ENCODE peak calls at places on chromosomes 12 and 14, in ten cellular contexts. L, Y, A, T, S, R, Q, D, K and U are unnamed samples.

GRCh38 chr12:41512531-41512930 is 324.4 kb downstream of the PDZRN4 start:
- DNase-seq in Y (no peak), D (peak), K (no peak), S (no peak), T (peak), Q (no peak), R (no peak), L (no peak), A (no peak), U (no peak)

GRCh38 chr12:21451529-21451928 is 14.1 kb downstream of the PYROXD1 start:
- DNase-seq in S (no peak), L (no peak), T (no peak), K (no peak), A (no peak), Q (peak), R (no peak), D (peak), Y (no peak), U (no peak)

GRCh38 chr12:52137746-52138145 is 54.1 kb downstream of the KRT80 start:
- DNase-seq in D (no peak), Y (no peak), Q (no peak), L (no peak), T (peak), S (no peak), A (no peak), R (no peak), K (no peak), U (no peak)

GRCh38 chr14:32006267-32007110 is 70.6 kb upstream of the ARHGAP5 start:
- DNase-seq in R (no peak), Y (no peak), Q (no peak), A (no peak), D (peak), L (peak), K (no peak), T (no peak), S (no peak), U (no peak)

GRCh38 chr14:80356413-80356812 is 145.1 kb upstream of the DIO2 start:
- DNase-seq in A (peak), L (peak), K (no peak), S (no peak), Q (peak), D (peak), R (peak), T (no peak), Y (peak), U (no peak)

GRCh38 chr14:73462078-73462715 is 3.9 kb upstream of the NUMB start:
- DNase-seq in K (peak), Y (no peak), T (peak), L (peak), A (peak), R (no peak), Q (no peak), S (no peak), D (peak), U (no peak)

GRCh38 chr12:109192358-109192757 is 76.0 kb downstream of the ACACB start:
- DNase-seq in S (no peak), A (no peak), D (peak), K (no peak), Q (peak), L (peak), T (no peak), Y (peak), R (no peak), U (peak)

GRCh38 chr12:48183091-48183875 is at the start of gene CCDC184:
- DNase-seq in T (peak), D (peak), Y (no peak), S (no peak), R (peak), Q (peak), L (peak), A (peak), K (peak), U (no peak)

GRCh38 chr12:597926-598568 is 65.2 kb downstream of the NINJ2 start:
- DNase-seq in L (no peak), K (peak), Y (no peak), A (no peak), T (no peak), D (no peak), Q (no peak), S (no peak), R (no peak), U (peak)

GRCh38 chr12:2691340-2692111 is 103.2 kb upstream of the FKBP4 start:
- DNase-seq in L (no peak), K (no peak), T (no peak), R (peak), S (no peak), D (peak), A (peak), Q (no peak), Y (no peak), U (no peak)

GRCh38 chr12:19288603-19289244 is 150.6 kb upstream of the AEBP2 start:
- DNase-seq in D (peak), Q (no peak), R (no peak), L (peak), Y (no peak), S (no peak), A (peak), T (no peak), K (no peak), U (no peak)

GRCh38 chr14:82710257-82710841 is 1176.7 kb upstream of the SEL1L start:
- DNase-seq in L (peak), Y (peak), T (no peak), A (peak), R (peak), D (peak), K (no peak), S (no peak), Q (peak), U (no peak)

GRCh38 chr12:46556820-46557524 is 184.4 kb upstream of the SLC38A2 start:
- DNase-seq in S (no peak), Q (peak), Y (no peak), K (no peak), D (peak), T (no peak), A (no peak), R (no peak), L (peak), U (peak)

GRCh38 chr12:64494998-64495729 is 43.2 kb downstream of the TBK1 start:
- DNase-seq in L (no peak), Q (no peak), K (no peak), Y (no peak), S (no peak), A (no peak), D (no peak), T (no peak), R (no peak), U (no peak)

GRCh38 chr14:92846162-92846897 is 52.2 kb downstream of the GOLGA5 start:
- DNase-seq in T (no peak), L (peak), K (no peak), R (no peak), S (no peak), Q (peak), Y (no peak), A (no peak), D (peak), U (peak)

GRCh38 chr14:51593397-51593796 is 58.3 kb upstream of the FRMD6 start:
- DNase-seq in T (no peak), K (no peak), R (no peak), Q (peak), L (no peak), D (peak), S (no peak), A (no peak), Y (no peak), U (no peak)

GRCh38 chr12:26100966-26101744 is 23.7 kb downstream of the BHLHE41 start:
- DNase-seq in K (no peak), D (no peak), R (no peak), L (no peak), Q (no peak), T (no peak), A (no peak), S (no peak), Y (no peak), U (peak)

GRCh38 chr12:27015730-27016076 is 1.5 kb upstream of the TM7SF3 start:
- DNase-seq in K (no peak), D (peak), S (no peak), L (peak), R (no peak), Q (no peak), Y (no peak), A (no peak), T (no peak), U (no peak)

GRCh38 chr12:66636771-66637170 is 42.1 kb downstream of the GRIP1 start:
- DNase-seq in S (no peak), D (no peak), T (peak), R (no peak), L (no peak), Y (no peak), Q (no peak), A (peak), K (peak), U (no peak)

GRCh38 chr14:70955543-70956480 is 48.6 kb downstream of the PCNX1 start:
- DNase-seq in L (peak), A (peak), K (no peak), Y (peak), Q (peak), T (no peak), D (peak), R (peak), S (no peak), U (no peak)

GRCh38 chr14:37054869-37055268 is 117.5 kb downstream of the SLC25A21 start:
- DNase-seq in L (no peak), R (no peak), K (no peak), Y (no peak), D (no peak), A (no peak), S (no peak), T (no peak), Q (no peak), U (no peak)

GRCh38 chr12:76455582-76456345 is 103.8 kb downstream of the OSBPL8 start:
- DNase-seq in K (no peak), R (peak), Q (peak), T (no peak), S (no peak), D (peak), Y (peak), L (peak), A (peak), U (peak)

GRCh38 chr12:13250416-13250815 is 53.9 kb downstream of the EMP1 start:
- DNase-seq in L (peak), D (peak), R (no peak), A (no peak), Q (peak), Y (peak), T (no peak), K (no peak), S (no peak), U (peak)

GRCh38 chr12:32201996-32202395 is 95.3 kb downstream of the BICD1 start:
- DNase-seq in K (no peak), Q (no peak), D (no peak), A (no peak), L (no peak), T (peak), Y (no peak), R (no peak), S (no peak), U (no peak)

GRCh38 chr12:109027767-109028166 is 6.9 kb upstream of the SVOP start:
- DNase-seq in A (no peak), L (no peak), K (no peak), Y (peak), D (peak), Q (peak), R (no peak), T (no peak), S (no peak), U (no peak)

GRCh38 chr12:71636704-71637115 is 26.9 kb downstream of the ZFC3H1 start:
- DNase-seq in S (no peak), Y (peak), Q (peak), A (peak), R (no peak), D (peak), L (peak), K (no peak), T (no peak), U (no peak)

GRCh38 chr14:105294142-105294597 is 6.6 kb downstream of the BRF1 start:
- DNase-seq in T (peak), K (no peak), A (peak), R (no peak), L (no peak), Q (peak), D (peak), S (no peak), Y (no peak), U (no peak)

GRCh38 chr12:128449146-128449894 is 182.3 kb downstream of the TMEM132C start:
- DNase-seq in S (no peak), T (no peak), K (no peak), D (no peak), Q (no peak), L (no peak), A (no peak), R (no peak), Y (no peak), U (peak)

GRCh38 chr12:52906049-52906645 is 1.3 kb upstream of the KRT8 start:
- DNase-seq in L (no peak), K (no peak), Y (no peak), Q (no peak), T (no peak), R (no peak), S (no peak), A (no peak), D (no peak), U (peak)

GRCh38 chr12:116528067-116528466 is 31.1 kb upstream of the MAP1LC3B2 start:
- DNase-seq in Q (no peak), A (no peak), Y (no peak), D (peak), L (peak), K (no peak), R (no peak), S (no peak), T (no peak), U (peak)

GRCh38 chr14:102500190-102500661 is 9.3 kb downstream of the ANKRD9 start:
- DNase-seq in L (no peak), Y (no peak), S (no peak), T (peak), Q (peak), K (peak), R (no peak), D (peak), A (no peak), U (peak)

GRCh38 chr12:124519741-124520140 is 47.7 kb downstream of the NCOR2 start:
- DNase-seq in S (no peak), R (no peak), Y (no peak), Q (no peak), A (no peak), K (no peak), D (peak), T (no peak), L (no peak), U (no peak)

GRCh38 chr12:123115409-123116111 is 35.3 kb downstream of the PITPNM2 start:
- DNase-seq in S (no peak), Y (peak), L (no peak), T (peak), R (no peak), K (peak), A (no peak), Q (peak), D (peak), U (no peak)

GRCh38 chr14:61468063-61468825 is 146.9 kb downstream of the PRKCH start:
- DNase-seq in L (no peak), D (no peak), K (no peak), T (no peak), Q (no peak), Y (no peak), R (no peak), S (no peak), A (no peak), U (no peak)

GRCh38 chr14:75738192-75738591 is 77.1 kb downstream of the TTLL5 start:
- DNase-seq in T (no peak), S (no peak), K (no peak), L (no peak), Y (no peak), D (peak), R (no peak), A (no peak), Q (no peak), U (no peak)

GRCh38 chr14:73759183-73759713 is 45.1 kb upstream of the PNMA1 start:
- DNase-seq in K (peak), L (no peak), R (peak), D (peak), Y (no peak), Q (no peak), T (peak), S (no peak), A (peak), U (no peak)

GRCh38 chr12:105580841-105581352 is 250.4 kb downstream of the C12orf75 start:
- DNase-seq in Q (no peak), R (no peak), A (no peak), D (no peak), K (no peak), S (no peak), Y (no peak), T (no peak), L (no peak), U (peak)

DNA sequence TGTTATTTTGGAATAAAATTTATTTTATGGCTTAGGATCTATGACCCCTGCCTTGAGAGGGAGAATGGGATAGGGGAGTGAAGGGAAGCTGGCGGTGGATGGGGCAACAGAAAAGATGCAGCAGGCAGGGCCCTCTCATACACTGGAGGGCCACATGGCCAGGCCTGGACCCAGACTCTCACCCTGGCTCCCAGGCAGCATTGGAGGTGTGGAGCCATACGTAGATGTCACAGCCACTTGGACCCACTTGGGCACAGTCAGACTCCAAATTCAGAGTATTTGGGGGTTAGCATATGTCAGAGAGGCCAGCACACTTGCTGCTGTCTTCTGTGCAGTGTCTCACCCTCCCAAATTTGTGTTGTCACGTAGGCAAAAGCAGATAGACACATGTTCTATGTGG is 6.5 kb downstream of the NAB2 start:
- DNase-seq in S (no peak), T (no peak), A (no peak), K (no peak), R (no peak), D (no peak), Y (no peak), Q (no peak), L (no peak), U (no peak)
- H3K27ac ChIP-seq in S (peak), T (no peak), A (no peak), K (no peak), R (no peak), D (peak), Y (peak), Q (no peak), L (no peak), U (peak)

GRCh38 chr12:100860611-100861010 is 66.0 kb downstream of the ANO4 start:
- DNase-seq in T (no peak), S (no peak), Y (no peak), R (no peak), K (no peak), Q (no peak), D (no peak), A (no peak), L (no peak), U (peak)
- H3K27ac ChIP-seq in T (no peak), S (no peak), Y (no peak), R (no peak), K (no peak), Q (no peak), D (no peak), A (no peak), L (no peak), U (peak)

GRCh38 chr12:69022674-69023073 is 89.7 kb upstream of the CPM start:
- DNase-seq in L (no peak), S (no peak), Y (no peak), T (no peak), Q (no peak), R (no peak), K (no peak), A (no peak), D (no peak), U (no peak)

GRCh38 chr12:69026341-69026740 is 93.4 kb upstream of the CPM start:
- DNase-seq in K (no peak), D (no peak), S (no peak), T (no peak), R (no peak), L (no peak), A (no peak), Q (no peak), Y (no peak), U (no peak)

GRCh38 chr12:69023840-69024239 is 90.9 kb upstream of the CPM start:
- DNase-seq in Y (no peak), A (no peak), K (no peak), R (no peak), T (no peak), L (no peak), Q (no peak), D (no peak), S (no peak), U (no peak)

GRCh38 chr12:69024413-69024812 is 91.4 kb upstream of the CPM start:
- DNase-seq in L (peak), K (no peak), R (no peak), Q (no peak), A (no peak), T (no peak), S (no peak), Y (no peak), D (no peak), U (peak)

DNA sequence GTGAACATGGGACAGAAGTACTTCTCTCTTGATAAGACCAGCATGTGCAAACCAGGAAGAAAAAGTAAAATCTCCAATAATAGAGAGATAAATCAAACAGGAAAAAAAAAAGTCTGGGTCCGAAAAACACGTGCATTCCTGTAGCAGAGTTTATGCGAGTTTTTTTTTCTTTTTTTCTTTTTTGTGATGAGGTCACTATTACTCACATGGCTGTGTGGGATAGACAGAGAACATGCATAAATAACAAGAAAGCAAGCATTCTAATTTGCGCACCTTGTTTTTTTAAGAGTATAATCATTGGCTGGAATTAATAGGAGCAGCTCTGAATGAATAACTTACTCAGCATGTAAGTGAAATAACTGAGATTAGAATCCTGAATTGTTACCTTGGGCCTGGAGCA is 91.9 kb upstream of the CPM start:
- DNase-seq in L (no peak), Q (no peak), R (no peak), K (no peak), D (no peak), A (no peak), S (no peak), T (no peak), Y (no peak), U (peak)
- H3K27ac ChIP-seq in L (peak), Q (no peak), R (no peak), K (no peak), D (no peak), A (no peak), S (peak), T (no peak), Y (no peak), U (peak)

DNA sequence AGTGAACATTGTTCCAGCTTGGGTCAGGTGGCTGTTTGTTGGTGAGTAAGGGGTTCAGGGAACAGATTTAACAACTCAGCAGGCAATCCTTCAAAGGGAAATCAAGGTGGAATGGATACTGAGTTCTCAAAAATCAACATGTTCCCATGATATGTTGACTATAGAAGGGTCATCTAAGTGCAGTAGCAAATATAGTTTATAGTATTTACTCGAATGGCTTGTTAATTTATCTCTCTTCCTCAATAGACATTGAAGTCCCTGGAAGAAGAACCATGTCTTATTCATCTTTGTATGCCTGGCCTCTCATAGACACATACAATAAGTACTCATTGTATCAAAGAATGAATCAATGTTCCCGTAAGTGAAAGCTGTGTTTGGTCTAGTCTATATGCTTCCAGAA is 24.5 kb upstream of the DUSP6 start:
- DNase-seq in D (no peak), K (no peak), L (no peak), A (no peak), S (no peak), T (no peak), Q (no peak), Y (no peak), R (no peak), U (no peak)
- H3K27ac ChIP-seq in D (no peak), K (no peak), L (no peak), A (no peak), S (no peak), T (no peak), Q (no peak), Y (no peak), R (no peak), U (peak)

GRCh38 chr14:50501642-50502041 is 30.7 kb downstream of the MAP4K5 start:
- DNase-seq in L (peak), K (no peak), D (peak), S (no peak), Q (peak), A (no peak), R (no peak), T (no peak), Y (peak), U (no peak)
- H3K27ac ChIP-seq in L (no peak), K (no peak), D (no peak), S (no peak), Q (peak), A (no peak), R (no peak), T (no peak), Y (no peak), U (peak)

DNA sequence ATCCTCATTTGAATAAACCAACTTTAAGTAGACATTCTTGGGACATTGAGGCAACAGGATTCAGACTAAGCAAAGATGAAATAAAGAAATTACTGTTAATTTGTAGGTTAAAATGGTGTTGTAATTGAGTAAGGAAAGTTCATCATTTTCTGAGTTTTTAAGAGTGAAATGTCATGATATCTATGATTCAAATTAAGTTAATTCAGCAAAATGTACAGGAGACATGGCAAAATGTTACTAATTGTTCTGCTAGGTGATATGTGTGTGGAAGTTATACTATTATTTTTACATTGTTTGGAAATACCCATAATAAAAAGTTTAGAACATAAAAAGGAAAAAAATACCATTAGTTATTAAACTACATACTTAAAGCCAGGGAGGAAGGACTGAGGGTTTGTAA is 55.0 kb upstream of the EGLN3 start:
- DNase-seq in S (no peak), Q (no peak), L (no peak), Y (no peak), A (no peak), R (no peak), D (no peak), T (no peak), K (no peak), U (no peak)
- H3K27ac ChIP-seq in S (no peak), Q (no peak), L (no peak), Y (no peak), A (no peak), R (no peak), D (no peak), T (no peak), K (no peak), U (no peak)